ENCODE peak calls at places on chromosome 2, in seven cellular contexts. One of them, this sample, is unnamed.

GRCh38 chr2:133847591-133847990 is 279.3 kb upstream of the NCKAP5 start:
- DNase-seq in upper lobe of right lung: no peak
- DNase-seq in dorsolateral prefrontal cortex: no peak
- DNase-seq in naive thymus-derived CD4-positive, alpha-beta T cell: no peak
- DNase-seq in CD8-positive, alpha-beta memory T cell: no peak
- DNase-seq in right cardiac atrium: no peak
- DNase-seq in Karpas-422: no peak
- DNase-seq in this sample: no peak

GRCh38 chr2:231928481-231928880 is 2.3 kb upstream of the NPPC start:
- DNase-seq in upper lobe of right lung: peak
- DNase-seq in dorsolateral prefrontal cortex: no peak
- DNase-seq in naive thymus-derived CD4-positive, alpha-beta T cell: no peak
- DNase-seq in CD8-positive, alpha-beta memory T cell: no peak
- DNase-seq in right cardiac atrium: no peak
- DNase-seq in Karpas-422: no peak
- DNase-seq in this sample: no peak

GRCh38 chr2:113173563-113174368 is at the start of gene PSD4:
- DNase-seq in upper lobe of right lung: peak
- DNase-seq in dorsolateral prefrontal cortex: no peak
- DNase-seq in naive thymus-derived CD4-positive, alpha-beta T cell: peak
- DNase-seq in CD8-positive, alpha-beta memory T cell: peak
- DNase-seq in right cardiac atrium: peak
- DNase-seq in Karpas-422: peak
- DNase-seq in this sample: no peak

GRCh38 chr2:169887120-169887519 is 59.9 kb downstream of the UBR3 start:
- DNase-seq in upper lobe of right lung: no peak
- DNase-seq in dorsolateral prefrontal cortex: no peak
- DNase-seq in naive thymus-derived CD4-positive, alpha-beta T cell: no peak
- DNase-seq in CD8-positive, alpha-beta memory T cell: no peak
- DNase-seq in right cardiac atrium: no peak
- DNase-seq in Karpas-422: no peak
- DNase-seq in this sample: no peak

GRCh38 chr2:184577741-184578140 is 20.6 kb upstream of the ZNF804A start:
- DNase-seq in upper lobe of right lung: no peak
- DNase-seq in dorsolateral prefrontal cortex: no peak
- DNase-seq in naive thymus-derived CD4-positive, alpha-beta T cell: no peak
- DNase-seq in CD8-positive, alpha-beta memory T cell: no peak
- DNase-seq in right cardiac atrium: no peak
- DNase-seq in Karpas-422: no peak
- DNase-seq in this sample: no peak

GRCh38 chr2:41602351-41602750 is 445.5 kb upstream of the PKDCC start:
- DNase-seq in upper lobe of right lung: no peak
- DNase-seq in dorsolateral prefrontal cortex: no peak
- DNase-seq in naive thymus-derived CD4-positive, alpha-beta T cell: no peak
- DNase-seq in CD8-positive, alpha-beta memory T cell: no peak
- DNase-seq in right cardiac atrium: no peak
- DNase-seq in Karpas-422: no peak
- DNase-seq in this sample: no peak

GRCh38 chr2:204325468-204325867 is 219.8 kb upstream of the PARD3B start:
- DNase-seq in upper lobe of right lung: no peak
- DNase-seq in dorsolateral prefrontal cortex: peak
- DNase-seq in naive thymus-derived CD4-positive, alpha-beta T cell: peak
- DNase-seq in CD8-positive, alpha-beta memory T cell: peak
- DNase-seq in right cardiac atrium: peak
- DNase-seq in Karpas-422: peak
- DNase-seq in this sample: peak

GRCh38 chr2:28406276-28407096 is 13.8 kb downstream of the FOSL2 start:
- DNase-seq in upper lobe of right lung: peak
- DNase-seq in dorsolateral prefrontal cortex: no peak
- DNase-seq in naive thymus-derived CD4-positive, alpha-beta T cell: no peak
- DNase-seq in CD8-positive, alpha-beta memory T cell: peak
- DNase-seq in right cardiac atrium: peak
- DNase-seq in Karpas-422: no peak
- DNase-seq in this sample: no peak

GRCh38 chr2:171185941-171186340 is 25.2 kb upstream of the TLK1 start:
- DNase-seq in upper lobe of right lung: no peak
- DNase-seq in dorsolateral prefrontal cortex: no peak
- DNase-seq in naive thymus-derived CD4-positive, alpha-beta T cell: no peak
- DNase-seq in CD8-positive, alpha-beta memory T cell: no peak
- DNase-seq in right cardiac atrium: no peak
- DNase-seq in Karpas-422: no peak
- DNase-seq in this sample: no peak

GRCh38 chr2:160650196-160651108 is 156.8 kb upstream of the RBMS1 start:
- DNase-seq in upper lobe of right lung: no peak
- DNase-seq in dorsolateral prefrontal cortex: no peak
- DNase-seq in naive thymus-derived CD4-positive, alpha-beta T cell: no peak
- DNase-seq in CD8-positive, alpha-beta memory T cell: no peak
- DNase-seq in right cardiac atrium: no peak
- DNase-seq in Karpas-422: no peak
- DNase-seq in this sample: no peak

GRCh38 chr2:160646684-160647444 is 153.3 kb upstream of the RBMS1 start:
- DNase-seq in upper lobe of right lung: no peak
- DNase-seq in dorsolateral prefrontal cortex: no peak
- DNase-seq in naive thymus-derived CD4-positive, alpha-beta T cell: no peak
- DNase-seq in CD8-positive, alpha-beta memory T cell: no peak
- DNase-seq in right cardiac atrium: no peak
- DNase-seq in Karpas-422: no peak
- DNase-seq in this sample: peak

GRCh38 chr2:160651416-160652200 is 158.0 kb upstream of the RBMS1 start:
- DNase-seq in upper lobe of right lung: no peak
- DNase-seq in dorsolateral prefrontal cortex: peak
- DNase-seq in naive thymus-derived CD4-positive, alpha-beta T cell: no peak
- DNase-seq in CD8-positive, alpha-beta memory T cell: no peak
- DNase-seq in right cardiac atrium: no peak
- DNase-seq in Karpas-422: no peak
- DNase-seq in this sample: no peak

GRCh38 chr2:160649698-160650097 is 156.1 kb upstream of the RBMS1 start:
- DNase-seq in upper lobe of right lung: no peak
- DNase-seq in dorsolateral prefrontal cortex: no peak
- DNase-seq in naive thymus-derived CD4-positive, alpha-beta T cell: no peak
- DNase-seq in CD8-positive, alpha-beta memory T cell: no peak
- DNase-seq in right cardiac atrium: no peak
- DNase-seq in Karpas-422: no peak
- DNase-seq in this sample: no peak

DNA sequence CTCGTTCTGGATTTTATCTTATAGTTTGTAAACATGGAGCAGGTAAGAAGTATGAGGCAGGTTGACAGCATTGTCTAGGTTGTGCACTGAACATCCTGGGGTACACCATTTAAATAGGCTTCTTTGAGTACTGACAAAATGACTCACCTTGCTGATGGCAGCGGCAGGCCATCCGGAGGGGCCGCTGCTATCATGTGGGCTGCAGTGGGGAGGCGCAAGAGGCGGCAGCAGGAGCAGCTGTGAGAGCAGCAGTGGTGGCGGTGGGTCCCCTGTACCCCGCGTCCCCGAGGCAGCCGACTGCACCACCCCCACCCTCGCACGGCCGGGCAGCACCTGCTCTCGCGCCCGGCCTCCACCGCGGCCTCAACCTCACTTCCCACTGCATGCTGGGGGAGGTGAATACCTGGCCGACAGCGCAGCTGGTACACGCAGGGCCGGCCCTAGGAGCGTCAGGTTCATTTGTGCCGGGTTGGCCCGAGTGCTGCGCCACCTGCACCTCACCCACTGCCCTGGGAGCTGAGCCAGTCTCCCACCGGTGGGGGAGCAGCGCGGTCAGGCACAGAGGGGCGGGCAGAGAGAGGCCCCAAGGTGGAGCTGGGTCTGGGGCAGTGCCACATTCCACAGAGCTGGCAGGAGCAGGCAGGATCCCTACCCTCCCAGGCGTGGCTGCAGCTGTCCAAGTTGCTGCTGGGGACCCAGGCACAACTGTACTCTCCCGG is 154.5 kb upstream of the RBMS1 start:
- DNase-seq in upper lobe of right lung: peak
- DNase-seq in dorsolateral prefrontal cortex: no peak
- DNase-seq in naive thymus-derived CD4-positive, alpha-beta T cell: no peak
- DNase-seq in CD8-positive, alpha-beta memory T cell: no peak
- DNase-seq in right cardiac atrium: no peak
- DNase-seq in Karpas-422: no peak
- DNase-seq in this sample: no peak
- H3K27ac ChIP-seq in upper lobe of right lung: no peak
- H3K27ac ChIP-seq in dorsolateral prefrontal cortex: no peak
- H3K27ac ChIP-seq in naive thymus-derived CD4-positive, alpha-beta T cell: no peak
- H3K27ac ChIP-seq in CD8-positive, alpha-beta memory T cell: no peak
- H3K27ac ChIP-seq in right cardiac atrium: no peak
- H3K27ac ChIP-seq in Karpas-422: no peak
- H3K27ac ChIP-seq in this sample: peak

GRCh38 chr2:196750977-196751631 is 48.4 kb downstream of the GTF3C3 start:
- DNase-seq in upper lobe of right lung: no peak
- DNase-seq in dorsolateral prefrontal cortex: peak
- DNase-seq in naive thymus-derived CD4-positive, alpha-beta T cell: peak
- DNase-seq in CD8-positive, alpha-beta memory T cell: peak
- DNase-seq in right cardiac atrium: peak
- DNase-seq in Karpas-422: peak
- DNase-seq in this sample: peak

GRCh38 chr2:196745711-196746110 is 53.8 kb downstream of the GTF3C3 start:
- DNase-seq in upper lobe of right lung: no peak
- DNase-seq in dorsolateral prefrontal cortex: no peak
- DNase-seq in naive thymus-derived CD4-positive, alpha-beta T cell: no peak
- DNase-seq in CD8-positive, alpha-beta memory T cell: no peak
- DNase-seq in right cardiac atrium: no peak
- DNase-seq in Karpas-422: no peak
- DNase-seq in this sample: no peak

GRCh38 chr2:196748123-196748522 is 51.4 kb downstream of the GTF3C3 start:
- DNase-seq in upper lobe of right lung: no peak
- DNase-seq in dorsolateral prefrontal cortex: no peak
- DNase-seq in naive thymus-derived CD4-positive, alpha-beta T cell: no peak
- DNase-seq in CD8-positive, alpha-beta memory T cell: no peak
- DNase-seq in right cardiac atrium: no peak
- DNase-seq in Karpas-422: no peak
- DNase-seq in this sample: no peak

DNA sequence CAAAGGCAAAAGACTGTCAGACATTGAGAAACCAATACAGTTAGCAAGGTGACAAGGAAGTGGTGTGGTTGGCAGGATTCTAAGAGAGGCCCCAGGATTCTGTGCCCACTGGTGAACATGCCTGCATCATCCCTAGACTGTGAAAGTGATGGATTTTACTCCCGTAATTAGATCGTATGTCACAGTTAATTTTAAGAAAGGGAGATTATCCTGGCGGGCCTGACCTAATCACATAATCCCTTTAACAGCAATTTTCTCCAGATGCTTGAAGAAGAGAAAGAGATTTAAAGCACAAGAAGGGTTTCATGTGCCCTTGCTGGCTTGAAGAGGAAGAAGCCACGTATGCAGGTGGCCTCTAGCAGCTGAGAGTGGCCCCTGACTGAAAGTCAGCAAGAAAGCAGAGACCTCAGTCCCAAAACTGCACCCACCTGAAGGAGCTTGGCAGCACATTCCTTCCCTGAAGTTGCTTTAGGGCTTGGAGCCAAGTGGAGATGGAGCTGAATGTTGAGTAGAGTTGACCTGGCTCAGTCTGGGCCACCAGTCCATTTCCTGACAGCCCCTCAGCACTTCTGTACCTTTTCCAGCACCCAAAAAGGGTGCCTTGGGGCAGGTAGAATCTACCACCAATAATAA is 49.1 kb downstream of the GTF3C3 start:
- DNase-seq in upper lobe of right lung: no peak
- DNase-seq in dorsolateral prefrontal cortex: no peak
- DNase-seq in naive thymus-derived CD4-positive, alpha-beta T cell: no peak
- DNase-seq in CD8-positive, alpha-beta memory T cell: no peak
- DNase-seq in right cardiac atrium: no peak
- DNase-seq in Karpas-422: no peak
- DNase-seq in this sample: no peak
- H3K27ac ChIP-seq in upper lobe of right lung: no peak
- H3K27ac ChIP-seq in dorsolateral prefrontal cortex: no peak
- H3K27ac ChIP-seq in naive thymus-derived CD4-positive, alpha-beta T cell: no peak
- H3K27ac ChIP-seq in CD8-positive, alpha-beta memory T cell: no peak
- H3K27ac ChIP-seq in right cardiac atrium: no peak
- H3K27ac ChIP-seq in Karpas-422: no peak
- H3K27ac ChIP-seq in this sample: no peak

DNA sequence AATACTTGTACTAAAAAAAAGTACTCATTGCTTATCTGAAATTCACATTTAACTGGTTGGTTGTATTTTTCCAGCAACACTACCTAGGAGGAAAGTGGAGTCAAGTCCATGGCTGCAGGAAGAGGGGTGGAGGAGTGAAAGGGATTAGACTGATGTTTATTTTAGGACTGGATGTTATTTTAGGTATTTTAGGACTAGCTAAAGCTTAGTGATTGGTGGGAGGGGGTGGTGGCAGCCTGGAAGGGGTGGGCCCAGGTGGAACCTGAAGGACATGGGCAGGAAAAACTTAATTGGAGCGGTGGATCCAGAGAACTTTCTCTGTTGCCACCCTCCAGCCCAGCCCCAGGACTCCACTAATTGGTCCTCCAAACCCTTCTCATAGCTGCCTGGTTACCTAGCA is 3.9 kb upstream of the TMBIM1 start:
- DNase-seq in upper lobe of right lung: no peak
- DNase-seq in dorsolateral prefrontal cortex: no peak
- DNase-seq in naive thymus-derived CD4-positive, alpha-beta T cell: no peak
- DNase-seq in CD8-positive, alpha-beta memory T cell: no peak
- DNase-seq in right cardiac atrium: no peak
- DNase-seq in Karpas-422: no peak
- DNase-seq in this sample: no peak
- H3K27ac ChIP-seq in upper lobe of right lung: no peak
- H3K27ac ChIP-seq in dorsolateral prefrontal cortex: peak
- H3K27ac ChIP-seq in naive thymus-derived CD4-positive, alpha-beta T cell: no peak
- H3K27ac ChIP-seq in CD8-positive, alpha-beta memory T cell: no peak
- H3K27ac ChIP-seq in right cardiac atrium: no peak
- H3K27ac ChIP-seq in Karpas-422: no peak
- H3K27ac ChIP-seq in this sample: peak

GRCh38 chr2:43132523-43133301 is 93.7 kb downstream of the ZFP36L2 start:
- DNase-seq in upper lobe of right lung: no peak
- DNase-seq in dorsolateral prefrontal cortex: no peak
- DNase-seq in naive thymus-derived CD4-positive, alpha-beta T cell: no peak
- DNase-seq in CD8-positive, alpha-beta memory T cell: no peak
- DNase-seq in right cardiac atrium: no peak
- DNase-seq in Karpas-422: no peak
- DNase-seq in this sample: no peak

GRCh38 chr2:43131890-43132522 is 94.4 kb downstream of the ZFP36L2 start:
- DNase-seq in upper lobe of right lung: no peak
- DNase-seq in dorsolateral prefrontal cortex: no peak
- DNase-seq in naive thymus-derived CD4-positive, alpha-beta T cell: no peak
- DNase-seq in CD8-positive, alpha-beta memory T cell: no peak
- DNase-seq in right cardiac atrium: no peak
- DNase-seq in Karpas-422: no peak
- DNase-seq in this sample: no peak

GRCh38 chr2:43133708-43134570 is 92.5 kb downstream of the ZFP36L2 start:
- DNase-seq in upper lobe of right lung: peak
- DNase-seq in dorsolateral prefrontal cortex: peak
- DNase-seq in naive thymus-derived CD4-positive, alpha-beta T cell: peak
- DNase-seq in CD8-positive, alpha-beta memory T cell: peak
- DNase-seq in right cardiac atrium: no peak
- DNase-seq in Karpas-422: no peak
- DNase-seq in this sample: no peak

GRCh38 chr2:43134571-43134889 is 91.9 kb downstream of the ZFP36L2 start:
- DNase-seq in upper lobe of right lung: no peak
- DNase-seq in dorsolateral prefrontal cortex: no peak
- DNase-seq in naive thymus-derived CD4-positive, alpha-beta T cell: no peak
- DNase-seq in CD8-positive, alpha-beta memory T cell: no peak
- DNase-seq in right cardiac atrium: no peak
- DNase-seq in Karpas-422: no peak
- DNase-seq in this sample: no peak

DNA sequence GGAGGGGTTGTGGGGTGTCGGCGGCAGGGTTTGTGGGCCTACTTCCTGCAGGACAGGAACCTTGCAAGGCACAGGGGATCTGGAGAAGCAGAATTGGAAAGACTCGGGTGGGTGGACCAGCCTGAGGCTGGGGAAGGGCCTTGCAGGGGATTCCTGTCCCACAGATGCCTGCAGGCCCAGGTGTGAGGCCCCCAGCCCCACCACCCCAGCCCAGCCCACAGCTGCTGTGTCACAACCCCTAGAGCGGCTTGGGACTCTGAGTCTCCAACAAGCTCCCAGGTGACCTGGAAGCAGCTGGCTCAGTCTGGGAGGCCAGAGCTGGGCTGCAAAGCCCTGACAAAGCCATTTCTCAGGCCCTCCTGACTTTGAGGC is 93.1 kb downstream of the ZFP36L2 start:
- DNase-seq in upper lobe of right lung: no peak
- DNase-seq in dorsolateral prefrontal cortex: no peak
- DNase-seq in naive thymus-derived CD4-positive, alpha-beta T cell: no peak
- DNase-seq in CD8-positive, alpha-beta memory T cell: no peak
- DNase-seq in right cardiac atrium: no peak
- DNase-seq in Karpas-422: no peak
- DNase-seq in this sample: no peak
- H3K27ac ChIP-seq in upper lobe of right lung: peak
- H3K27ac ChIP-seq in dorsolateral prefrontal cortex: no peak
- H3K27ac ChIP-seq in naive thymus-derived CD4-positive, alpha-beta T cell: peak
- H3K27ac ChIP-seq in CD8-positive, alpha-beta memory T cell: peak
- H3K27ac ChIP-seq in right cardiac atrium: no peak
- H3K27ac ChIP-seq in Karpas-422: no peak
- H3K27ac ChIP-seq in this sample: no peak